ENCODE peak calls at places on chromosomes 5 and 9, in four cellular contexts. S, W, U and D are unnamed samples.

GRCh38 chr5:36901856-36902255 is 25.3 kb downstream of the NIPBL start:
- DNase-seq in S (no peak), W (no peak), U (no peak), D (no peak)

GRCh38 chr5:173676375-173676774 is 59.9 kb upstream of the BOD1 start:
- DNase-seq in S (no peak), W (no peak), U (no peak), D (no peak)

GRCh38 chr5:141654298-141654697 is 3.1 kb upstream of the FCHSD1 start:
- DNase-seq in U (peak; percentile 43), W (no peak), S (no peak), D (no peak)

GRCh38 chr5:33890633-33891032 is 1.2 kb downstream of the ADAMTS12 start:
- DNase-seq in U (peak; percentile 41), S (peak; percentile 39), W (peak; percentile 46), D (no peak)

GRCh38 chr9:33117306-33117705 is 40.8 kb upstream of the SMU1 start:
- DNase-seq in U (peak; percentile 76), W (no peak), S (no peak), D (no peak)

GRCh38 chr9:75960561-75960960 is 70.1 kb downstream of the PCSK5 start:
- DNase-seq in U (no peak), W (no peak), S (no peak), D (no peak)

GRCh38 chr9:134284741-134285140 is 41.5 kb upstream of the RXRA start:
- DNase-seq in U (no peak), W (no peak), S (no peak), D (no peak)

GRCh38 chr9:14314929-14315753 is 1.2 kb upstream of the NFIB start:
- DNase-seq in S (peak; percentile 31), W (no peak), U (peak; percentile 90), D (peak; percentile 93)

GRCh38 chr5:140631831-140632365 is 1.1 kb downstream of the CD14 start:
- DNase-seq in U (no peak), S (no peak), W (no peak), D (no peak)

GRCh38 chr5:102865171-102865509 is 110.0 kb downstream of the PAM start:
- DNase-seq in S (no peak), U (peak; percentile 64), W (no peak), D (no peak)

GRCh38 chr9:86413966-86414880 is 60.0 kb upstream of the TUT7 start:
- DNase-seq in U (peak; percentile 71), S (no peak), W (peak; percentile 18), D (no peak)

GRCh38 chr5:430214-430925 is 12.6 kb upstream of the EXOC3 start:
- DNase-seq in W (no peak), S (no peak), U (no peak), D (peak; percentile 65)

GRCh38 chr5:51347704-51348103 is 35.5 kb upstream of the ISL1 start:
- DNase-seq in W (no peak), S (no peak), U (peak; percentile 4), D (no peak)

GRCh38 chr5:132215329-132215728 is 12.3 kb downstream of the P4HA2 start:
- DNase-seq in W (no peak), S (no peak), U (peak; percentile 97), D (peak; percentile 98)

GRCh38 chr9:124133752-124134151 is 122.2 kb downstream of the LHX2 start:
- DNase-seq in W (no peak), U (peak; percentile 44), S (no peak), D (no peak)

GRCh38 chr5:55187370-55187769 is 14.4 kb upstream of the CDC20B start:
- DNase-seq in S (no peak), W (no peak), U (no peak), D (no peak)

GRCh38 chr9:109469646-109470358 is 28.3 kb downstream of the PTPN3 start:
- DNase-seq in U (peak; percentile 80), S (peak; percentile 44), W (peak; percentile 87), D (no peak)

GRCh38 chr9:16992138-16992537 is 121.7 kb upstream of the BNC2 start:
- DNase-seq in W (no peak), U (peak; percentile 61), S (no peak), D (no peak)

GRCh38 chr5:174837919-174838902 is 113.8 kb downstream of the MSX2 start:
- DNase-seq in S (no peak), W (no peak), U (peak; percentile 66), D (peak; percentile 78)

GRCh38 chr5:34516686-34517085 is 139.4 kb upstream of the RAI14 start:
- DNase-seq in S (no peak), W (no peak), U (no peak), D (no peak)

GRCh38 chr5:25295067-25295466 is 650.3 kb upstream of the CDH10 start:
- DNase-seq in S (no peak), U (no peak), W (no peak), D (no peak)

GRCh38 chr5:2005101-2006041 is 122.6 kb upstream of the IRX4 start:
- DNase-seq in W (no peak), S (no peak), U (no peak), D (no peak)

GRCh38 chr9:109498195-109499060 is at the start of gene PTPN3:
- DNase-seq in S (no peak), U (no peak), W (no peak), D (no peak)

GRCh38 chr9:36572515-36573418 is at the start of gene MELK:
- DNase-seq in S (peak; percentile 91), U (peak; percentile 59), W (peak; percentile 89), D (peak; percentile 80)

GRCh38 chr9:114108016-114108833 is 9.1 kb upstream of the KIF12 start:
- DNase-seq in S (peak; percentile 43), U (peak; percentile 71), W (peak; percentile 59), D (no peak)

GRCh38 chr5:14809369-14810144 is 62.0 kb downstream of the ANKH start:
- DNase-seq in U (peak; percentile 82), S (peak; percentile 70), W (peak; percentile 94), D (peak; percentile 79)

GRCh38 chr5:93342563-93343061 is 238.4 kb downstream of the NR2F1-AS1 start:
- DNase-seq in S (peak; percentile 40), U (no peak), W (peak; percentile 78), D (no peak)

GRCh38 chr9:123069010-123069481 is 35.6 kb downstream of the GPR21 start:
- DNase-seq in W (no peak), S (no peak), U (peak; percentile 96), D (no peak)

GRCh38 chr5:137592317-137592716 is 93.2 kb upstream of the SPOCK1 start:
- DNase-seq in W (no peak), S (no peak), U (no peak), D (no peak)

GRCh38 chr5:90529939-90530677 is 724 bp upstream of the LYSMD3 start:
- DNase-seq in U (peak; percentile 84), S (no peak), W (peak; percentile 77), D (peak; percentile 66)

GRCh38 chr9:72551306-72551705 is 29.9 kb downstream of the TMC1 start:
- DNase-seq in W (no peak), U (no peak), S (no peak), D (no peak)

GRCh38 chr5:19987594-19988345 is at the start of gene CDH18:
- DNase-seq in U (peak; percentile 69), S (no peak), W (no peak), D (peak; percentile 67)

GRCh38 chr5:91955610-91956009 is 572.5 kb upstream of the ARRDC3 start:
- DNase-seq in S (no peak), W (no peak), U (no peak), D (no peak)

GRCh38 chr5:157516016-157516415 is 56.0 kb downstream of the NIPAL4 start:
- DNase-seq in U (peak; percentile 72), W (no peak), S (no peak), D (no peak)

GRCh38 chr5:179803651-179804598 is 2.7 kb downstream of the MGAT4B start:
- DNase-seq in U (no peak), S (no peak), W (no peak), D (no peak)
- H3K4me3 ChIP-seq in U (peak overlapping the region; percentile 82), S (no peak overlapping the region), W (no peak overlapping the region), D (no peak overlapping the region)

GRCh38 chr9:74478606-74479005 is 18.5 kb upstream of the RORB start:
- DNase-seq in U (no peak), S (no peak), W (no peak), D (no peak)
- TF ChIP-seq CTCF in U (no peak), S (no peak), W (no peak), D (no peak)

DNA sequence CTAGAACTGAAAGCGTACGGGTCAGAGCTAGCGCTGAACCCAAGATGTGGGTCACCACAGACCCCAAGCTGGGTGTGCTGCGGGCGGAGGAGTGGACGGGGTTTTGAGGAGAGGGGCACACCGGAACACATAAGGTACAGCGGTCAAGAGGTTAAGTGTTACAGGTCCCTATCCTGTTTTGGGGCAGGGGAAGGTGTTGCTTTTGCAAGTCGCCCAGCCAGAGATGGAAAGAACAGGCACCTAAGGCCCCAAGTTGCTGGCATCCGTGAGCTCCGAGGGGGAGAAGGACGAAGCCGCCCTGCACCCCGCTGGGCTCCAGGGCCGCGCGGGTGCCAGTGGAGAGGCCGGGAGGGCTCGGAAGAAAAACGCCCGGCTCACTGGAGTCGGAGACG is 859 bp downstream of the GNA14 start:
- DNase-seq in U (no peak), W (no peak), S (peak; percentile 8), D (no peak)
- H3K4me3 ChIP-seq in U (no peak overlapping the region), W (no peak overlapping the region), S (no peak overlapping the region), D (no peak overlapping the region)

GRCh38 chr9:129875181-129875611 is 39.9 kb downstream of the USP20 start:
- DNase-seq in U (no peak), S (no peak), W (no peak), D (no peak)
- TF ChIP-seq CTCF in U (no peak), S (no peak), W (peak; percentile 3), D (no peak)

GRCh38 chr9:13109781-13110180 is 169.7 kb downstream of the MPDZ start:
- DNase-seq in W (no peak), U (no peak), S (no peak), D (no peak)

GRCh38 chr9:13111778-13112177 is 167.7 kb downstream of the MPDZ start:
- DNase-seq in S (no peak), U (no peak), W (no peak), D (no peak)

GRCh38 chr9:13113751-13114150 is 165.7 kb downstream of the MPDZ start:
- DNase-seq in W (no peak), U (peak; percentile 21), S (no peak), D (no peak)

GRCh38 chr9:13113201-13113600 is 166.3 kb downstream of the MPDZ start:
- DNase-seq in W (no peak), S (no peak), U (peak; percentile 77), D (no peak)

DNA sequence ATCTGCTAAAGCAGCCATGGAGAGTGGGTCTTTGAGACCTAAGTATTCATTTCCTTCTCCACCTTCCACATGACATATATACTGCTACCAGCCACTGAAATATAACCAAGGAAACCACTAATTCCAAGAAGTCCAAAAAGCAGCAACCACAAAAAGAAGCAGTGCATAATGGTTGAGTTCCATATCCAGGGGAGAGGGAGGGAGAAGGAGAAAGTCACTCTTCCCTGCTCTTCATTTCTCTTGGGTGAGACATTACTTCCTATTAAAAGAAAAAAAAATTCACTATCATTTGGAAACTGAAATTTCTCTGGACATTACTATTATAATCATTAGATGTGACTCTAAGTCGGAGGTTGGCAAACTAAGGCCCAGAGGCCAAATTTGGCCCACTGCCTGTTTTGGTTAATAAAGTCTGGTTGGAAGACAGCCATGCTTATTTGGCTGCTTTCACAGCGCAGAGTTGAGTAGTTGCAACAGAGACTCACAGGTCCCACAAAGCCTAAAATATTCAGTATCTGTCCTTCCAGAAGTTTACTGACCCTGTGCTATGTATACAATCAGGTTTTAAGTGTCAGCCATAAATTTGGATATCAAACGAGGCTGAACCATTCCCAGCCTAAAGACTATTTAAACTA is 168.6 kb downstream of the MPDZ start:
- DNase-seq in U (peak; percentile 77), W (no peak), S (no peak), D (no peak)
- H3K4me3 ChIP-seq in U (no peak overlapping the region), W (no peak overlapping the region), S (no peak overlapping the region), D (no peak overlapping the region)